ENCODE peak calls at places on chromosomes 16 and 17, in eight cellular contexts. R, W, U, M, Q, N, O and Y are unnamed samples. For H3K9me3, the result is how much of the 10 kb centered on the place peaks cover.

GRCh38 chr16:83937267-83937666 is 15.8 kb upstream of the OSGIN1 start:
- DNase-seq in R (no peak), W (no peak), U (no peak), M (no peak), Q (no peak), N (no peak), O (no peak), Y (no peak)

GRCh38 chr17:82188001-82188961 is 24.4 kb downstream of the CCDC57 start:
- DNase-seq in R (no peak), W (no peak), U (no peak), M (no peak), Q (no peak), N (no peak), O (no peak), Y (no peak)

GRCh38 chr16:73506568-73507056 is 458.7 kb upstream of the ZFHX3 start:
- DNase-seq in R (no peak), W (no peak), U (no peak), M (no peak), Q (no peak), N (no peak), O (no peak), Y (no peak)

GRCh38 chr16:65375651-65376050 is 253.8 kb upstream of the CDH11 start:
- DNase-seq in R (no peak), W (no peak), U (no peak), M (no peak), Q (no peak), N (no peak), O (no peak), Y (no peak)

GRCh38 chr17:72614871-72615626 is 477.4 kb downstream of the SLC39A11 start:
- DNase-seq in R (peak), W (peak), U (no peak), M (peak), Q (no peak), N (no peak), O (peak), Y (no peak)

GRCh38 chr17:5874486-5874885 is 195.7 kb upstream of the WSCD1 start:
- DNase-seq in R (no peak), W (no peak), U (no peak), M (no peak), Q (no peak), N (no peak), O (no peak), Y (no peak)

GRCh38 chr16:81620029-81620428 is 159.1 kb upstream of the PLCG2 start:
- DNase-seq in R (no peak), W (no peak), U (no peak), M (no peak), Q (no peak), N (no peak), O (no peak), Y (no peak)

GRCh38 chr17:61467416-61468262 is 15.4 kb downstream of the TBX4 start:
- DNase-seq in R (peak), W (peak), U (no peak), M (peak), Q (no peak), N (no peak), O (peak), Y (no peak)

GRCh38 chr16:47196457-47196856 is 52.7 kb upstream of the NETO2 start:
- DNase-seq in R (no peak), W (no peak), U (no peak), M (no peak), Q (no peak), N (no peak), O (no peak), Y (no peak)

GRCh38 chr17:8959312-8959918 is 6.1 kb downstream of the PIK3R5 start:
- DNase-seq in R (no peak), W (no peak), U (no peak), M (no peak), Q (no peak), N (no peak), O (no peak), Y (no peak)

GRCh38 chr16:89873822-89874689 is 664 bp downstream of the TCF25 start:
- DNase-seq in R (peak), W (peak), U (peak), M (peak), Q (peak), N (peak), O (peak), Y (peak)

GRCh38 chr16:71249399-71249798 is 18.9 kb upstream of the HYDIN start:
- DNase-seq in R (no peak), W (no peak), U (no peak), M (no peak), Q (no peak), N (no peak), O (no peak), Y (no peak)

GRCh38 chr17:67557921-67558320 is 159.8 kb upstream of the NOL11 start:
- DNase-seq in R (no peak), W (no peak), U (no peak), M (no peak), Q (no peak), N (no peak), O (no peak), Y (no peak)

GRCh38 chr17:71337903-71338302 is 782.9 kb upstream of the SOX9 start:
- DNase-seq in R (no peak), W (no peak), U (no peak), M (no peak), Q (no peak), N (no peak), O (peak), Y (no peak)

GRCh38 chr16:88649924-88650748 is 717 bp downstream of the CYBA start:
- DNase-seq in R (peak), W (no peak), U (no peak), M (no peak), Q (no peak), N (no peak), O (peak), Y (no peak)

GRCh38 chr16:50584033-50584722 is 36.0 kb downstream of the NKD1 start:
- DNase-seq in R (no peak), W (no peak), U (no peak), M (no peak), Q (no peak), N (no peak), O (no peak), Y (no peak)

GRCh38 chr17:49224198-49224996 is 6.2 kb downstream of the PHOSPHO1 start:
- DNase-seq in R (peak), W (no peak), U (no peak), M (no peak), Q (no peak), N (no peak), O (peak), Y (peak)

GRCh38 chr16:534089-534635 is 6.7 kb downstream of the CAPN15 start:
- DNase-seq in R (peak), W (no peak), U (no peak), M (no peak), Q (no peak), N (no peak), O (peak), Y (no peak)

GRCh38 chr16:11155284-11155806 is 100.7 kb downstream of the SOCS1 start:
- DNase-seq in R (no peak), W (no peak), U (no peak), M (no peak), Q (peak), N (no peak), O (no peak), Y (no peak)

GRCh38 chr16:51359141-51359960 is 208.3 kb upstream of the SALL1 start:
- DNase-seq in R (no peak), W (no peak), U (peak), M (no peak), Q (no peak), N (no peak), O (peak), Y (peak)

GRCh38 chr17:9811537-9811936 is 10.3 kb downstream of the GSG1L2 start:
- DNase-seq in R (no peak), W (no peak), U (no peak), M (no peak), Q (no peak), N (no peak), O (no peak), Y (no peak)

GRCh38 chr16:24819462-24820040 is 26.2 kb upstream of the SLC5A11 start:
- DNase-seq in R (no peak), W (no peak), U (no peak), M (no peak), Q (no peak), N (no peak), O (no peak), Y (no peak)

GRCh38 chr16:85091522-85091910 is 20.8 kb downstream of the CIBAR2 start:
- DNase-seq in R (no peak), W (no peak), U (no peak), M (no peak), Q (no peak), N (no peak), O (no peak), Y (no peak)

GRCh38 chr17:43360376-43360738 is 38.4 kb upstream of the ARL4D start:
- DNase-seq in R (peak), W (no peak), U (peak), M (peak), Q (peak), N (peak), O (peak), Y (no peak)

GRCh38 chr16:68265078-68265925 is 976 bp downstream of the SLC7A6 start:
- DNase-seq in R (peak), W (peak), U (peak), M (peak), Q (peak), N (peak), O (peak), Y (peak)

GRCh38 chr17:1727258-1727789 is 2.8 kb downstream of the WDR81 start:
- DNase-seq in R (no peak), W (no peak), U (peak), M (no peak), Q (no peak), N (no peak), O (no peak), Y (no peak)

GRCh38 chr16:88297178-88297720 is 85.5 kb upstream of the ZNF469 start:
- DNase-seq in R (no peak), W (no peak), U (no peak), M (no peak), Q (no peak), N (no peak), O (no peak), Y (peak)

GRCh38 chr16:8474576-8474975 is 115.7 kb downstream of the TMEM114 start:
- DNase-seq in R (no peak), W (no peak), U (no peak), M (no peak), Q (no peak), N (no peak), O (no peak), Y (no peak)

GRCh38 chr16:23294260-23294659 is 7.8 kb upstream of the SCNN1B start:
- DNase-seq in R (no peak), W (no peak), U (no peak), M (no peak), Q (no peak), N (no peak), O (peak), Y (no peak)

GRCh38 chr17:28133562-28133970 is 91.1 kb downstream of the NLK start:
- DNase-seq in R (no peak), W (no peak), U (no peak), M (peak), Q (no peak), N (no peak), O (no peak), Y (no peak)

DNA sequence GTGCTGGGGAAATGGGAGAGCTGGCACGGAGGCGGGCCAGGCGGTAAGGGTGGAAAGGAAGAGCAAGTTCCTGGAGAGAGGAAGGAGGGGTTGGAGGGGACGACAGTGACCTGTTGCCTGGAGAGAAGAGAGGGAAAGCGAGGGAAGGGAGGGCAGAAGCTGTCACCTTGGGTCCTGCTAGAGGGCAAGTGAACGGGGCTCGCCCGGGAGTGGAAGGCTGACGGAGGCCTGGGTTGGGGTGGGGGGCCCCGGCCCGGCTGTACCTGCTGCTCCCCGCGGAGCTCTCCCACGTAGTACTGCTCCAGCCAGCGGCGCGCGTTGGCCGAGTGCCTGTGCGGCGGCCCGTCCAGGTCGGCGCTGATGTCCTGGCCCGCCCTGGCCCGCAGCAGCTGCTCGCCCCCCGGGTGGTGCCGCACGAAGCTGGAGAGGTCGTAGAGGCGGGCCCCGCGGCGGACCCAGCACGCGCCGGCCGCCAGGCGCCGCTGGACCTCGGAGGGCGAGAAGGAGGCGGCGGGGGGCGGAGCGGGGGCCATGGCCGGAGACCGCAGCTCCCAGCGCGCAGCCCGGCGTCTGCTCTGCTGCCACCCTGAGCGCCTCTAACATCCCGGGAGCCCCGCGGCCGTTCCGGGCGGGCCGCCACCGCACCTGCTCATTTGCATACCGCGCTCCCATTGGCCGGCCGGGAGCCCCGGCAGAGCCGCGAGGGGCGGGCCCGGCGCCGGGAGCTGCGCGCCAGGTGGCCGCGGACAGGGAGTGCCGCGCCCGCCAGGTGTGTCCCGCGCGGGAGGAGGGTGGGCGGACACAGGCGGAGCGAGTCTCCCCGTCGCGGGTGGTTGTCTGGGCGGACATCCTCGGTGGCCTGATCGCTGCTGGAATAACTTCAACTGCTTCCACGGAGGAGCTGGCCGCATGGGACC is at the start of gene FA2H:
- DNase-seq in R (peak), W (peak), U (no peak), M (peak), Q (peak), N (peak), O (peak), Y (peak)
- TF ChIP-seq POLR2A in R (no peak), W (no peak), U (no peak), M (peak), Q (no peak), N (no peak), O (peak), Y (no peak)

GRCh38 chr16:57430955-57431354 is 16.2 kb downstream of the CIAPIN1 start:
- DNase-seq in R (no peak), W (no peak), U (no peak), M (no peak), Q (no peak), N (no peak), O (no peak), Y (no peak)
- TF ChIP-seq CTCF in R (no peak), W (no peak), U (no peak), M (no peak), Q (no peak), N (no peak), O (no peak), Y (no peak)

GRCh38 chr16:27386674-27387073 is 15.3 kb upstream of the IL21R start:
- DNase-seq in R (no peak), W (no peak), U (no peak), M (no peak), Q (no peak), N (peak), O (no peak), Y (no peak)
- H3K9me3 ChIP-seq in R (under half), W (under half), U (under half), M (under half), Q (under half), N (under half), O (under half), Y (under half)

GRCh38 chr17:60157487-60158040 is 7.8 kb downstream of the CA4 start:
- DNase-seq in R (no peak), W (no peak), U (no peak), M (no peak), Q (no peak), N (no peak), O (no peak), Y (no peak)

GRCh38 chr17:60155427-60155814 is 5.6 kb downstream of the CA4 start:
- DNase-seq in R (no peak), W (no peak), U (no peak), M (no peak), Q (no peak), N (no peak), O (no peak), Y (no peak)

GRCh38 chr17:60156746-60157145 is 7.0 kb downstream of the CA4 start:
- DNase-seq in R (no peak), W (no peak), U (no peak), M (no peak), Q (no peak), N (no peak), O (no peak), Y (no peak)

GRCh38 chr17:60154616-60155426 is 5.0 kb downstream of the CA4 start:
- DNase-seq in R (peak), W (no peak), U (no peak), M (no peak), Q (no peak), N (no peak), O (no peak), Y (peak)

GRCh38 chr17:60155815-60156214 is 6.0 kb downstream of the CA4 start:
- DNase-seq in R (no peak), W (no peak), U (no peak), M (no peak), Q (no peak), N (no peak), O (no peak), Y (no peak)
- TF ChIP-seq POLR2A in R (no peak), W (no peak), U (no peak), M (no peak), Q (no peak), N (no peak), O (no peak), Y (no peak)

GRCh38 chr17:38364741-38365140 is 13.1 kb downstream of the SOCS7 start:
- DNase-seq in R (no peak), W (no peak), U (no peak), M (no peak), Q (no peak), N (no peak), O (no peak), Y (no peak)

DNA sequence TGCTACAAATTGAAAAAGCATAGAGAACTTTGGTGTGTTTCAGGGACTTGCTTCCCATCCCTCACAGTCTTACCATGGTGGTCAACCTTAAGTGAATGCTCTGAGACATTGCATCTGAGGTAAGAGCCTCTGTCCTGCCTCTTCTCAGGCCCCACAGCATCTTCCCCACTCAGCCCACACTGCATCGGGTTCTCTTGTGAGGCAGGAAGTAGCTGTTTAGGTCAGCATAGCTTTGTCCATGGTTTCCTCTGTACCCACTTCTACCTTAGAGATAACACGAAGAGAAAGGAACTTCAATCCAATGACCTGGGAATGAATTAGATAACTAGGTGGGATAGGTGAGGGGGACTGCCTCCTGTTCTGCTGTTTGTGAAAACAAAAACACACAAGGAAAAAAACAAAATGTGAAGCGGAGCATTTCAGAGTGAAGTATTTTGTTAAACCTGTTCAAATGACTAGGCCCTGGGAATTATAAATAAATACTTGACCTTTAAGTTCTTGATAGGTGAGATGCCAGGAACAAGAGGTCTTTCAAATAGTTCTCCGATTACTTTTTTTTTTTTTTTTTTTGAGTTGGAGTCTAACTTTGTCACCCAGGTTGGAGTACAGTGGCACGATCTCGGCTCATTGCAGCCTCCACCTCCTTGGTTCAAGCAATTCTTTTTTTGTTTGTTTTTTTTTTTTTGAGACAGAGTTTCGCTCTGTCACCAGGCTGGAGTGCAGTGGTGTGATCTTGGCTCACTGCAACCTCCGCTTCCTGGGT is 17.7 kb downstream of the SOCS7 start:
- DNase-seq in R (no peak), W (no peak), U (no peak), M (no peak), Q (no peak), N (no peak), O (no peak), Y (no peak)
- TF ChIP-seq CTCF in R (no peak), W (no peak), U (no peak), M (no peak), Q (no peak), N (no peak), O (no peak), Y (no peak)

DNA sequence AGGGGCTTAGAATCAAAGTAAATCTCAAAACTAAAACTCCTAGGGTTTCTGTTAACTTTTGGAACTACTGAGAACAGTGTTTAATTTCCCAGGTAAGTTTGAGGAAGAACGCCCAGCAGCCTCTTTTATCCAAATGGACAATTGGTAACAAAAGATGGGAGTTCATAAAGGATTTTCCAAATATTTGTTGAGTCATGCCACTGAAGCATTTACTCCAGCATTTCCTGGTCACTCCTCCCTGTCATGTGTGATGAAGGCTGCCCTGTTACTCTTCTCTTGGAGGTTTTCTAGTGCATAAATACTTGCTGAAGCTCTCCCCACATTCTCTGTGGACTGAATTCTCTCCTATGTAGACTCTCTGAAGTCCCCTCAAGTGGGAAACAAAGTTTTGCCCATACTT is 16.5 kb downstream of the ZNF75A start:
- DNase-seq in R (no peak), W (no peak), U (no peak), M (peak), Q (no peak), N (no peak), O (no peak), Y (no peak)
- H3K9me3 ChIP-seq in R (half or more), W (under half), U (under half), M (half or more), Q (under half), N (half or more), O (half or more), Y (half or more)

GRCh38 chr17:13014801-13015200 is 3.0 kb downstream of the ELAC2 start:
- DNase-seq in R (no peak), W (no peak), U (no peak), M (no peak), Q (no peak), N (no peak), O (no peak), Y (no peak)
- TF ChIP-seq POLR2A in R (no peak), W (no peak), U (no peak), M (no peak), Q (no peak), N (no peak), O (no peak), Y (no peak)

GRCh38 chr17:30236807-30237206 is 1.3 kb upstream of the SLC6A4 start:
- DNase-seq in R (peak), W (peak), U (no peak), M (peak), Q (peak), N (peak), O (peak), Y (peak)
- TF ChIP-seq CTCF in R (no peak), W (peak), U (peak), M (peak), Q (peak), N (no peak), O (peak), Y (peak)

GRCh38 chr17:52606098-52606497 is 447.6 kb upstream of the CA10 start:
- DNase-seq in R (no peak), W (no peak), U (no peak), M (no peak), Q (no peak), N (no peak), O (no peak), Y (no peak)
- H3K9me3 ChIP-seq in R (under half), W (under half), U (under half), M (under half), Q (under half), N (under half), O (under half), Y (under half)

GRCh38 chr17:17560975-17561374 is 30.5 kb downstream of the PEMT start:
- DNase-seq in R (peak), W (no peak), U (no peak), M (no peak), Q (no peak), N (no peak), O (no peak), Y (no peak)
- TF ChIP-seq POLR2A in R (no peak), W (no peak), U (no peak), M (no peak), Q (no peak), N (no peak), O (no peak), Y (no peak)